ENCODE peak calls at places on chromosomes 4 and X, in eight cellular contexts. K, P, E, Q, T, Y, Z and C are unnamed samples.

GRCh38 chr4:40388248-40388647 is 53.1 kb downstream of the CHRNA9 start:
- DNase-seq in K (no peak), P (no peak), E (no peak), Q (no peak), T (no peak), Y (no peak), Z (no peak), C (no peak)

GRCh38 chrX:155870958-155871357 is 10.2 kb upstream of the VAMP7 start:
- DNase-seq in K (no peak), P (no peak), E (no peak), Q (no peak), T (no peak), Y (no peak), Z (no peak), C (no peak)

GRCh38 chr4:64784125-64784524 is 374.9 kb upstream of the TECRL start:
- DNase-seq in K (peak; percentile 30), P (no peak), E (peak; percentile 82), Q (no peak), T (no peak), Y (no peak), Z (no peak), C (no peak)

GRCh38 chrX:22950278-22951266 is 49.2 kb upstream of the DDX53 start:
- DNase-seq in K (peak; percentile 88), P (no peak), E (peak; percentile 81), Q (no peak), T (no peak), Y (no peak), Z (no peak), C (no peak)

GRCh38 chr4:54228064-54228527 is 997 bp upstream of the PDGFRA start:
- DNase-seq in K (peak; percentile 84), P (no peak), E (no peak), Q (peak; percentile 79), T (peak; percentile 60), Y (peak; percentile 78), Z (no peak), C (peak; percentile 73)

GRCh38 chr4:2288051-2288541 is 26.2 kb upstream of the MXD4 start:
- DNase-seq in K (no peak), P (no peak), E (no peak), Q (no peak), T (no peak), Y (peak; percentile 36), Z (no peak), C (no peak)

GRCh38 chrX:50762578-50762977 is 51.4 kb downstream of the SHROOM4 start:
- DNase-seq in K (peak; percentile 9), P (no peak), E (no peak), Q (no peak), T (no peak), Y (no peak), Z (no peak), C (no peak)

GRCh38 chr4:881709-882108 is 50.4 kb downstream of the GAK start:
- DNase-seq in K (no peak), P (no peak), E (no peak), Q (no peak), T (no peak), Y (no peak), Z (no peak), C (no peak)

GRCh38 chr4:7389719-7390118 is 45.0 kb downstream of the PSAPL1 start:
- DNase-seq in K (no peak), P (no peak), E (no peak), Q (no peak), T (no peak), Y (no peak), Z (no peak), C (no peak)

GRCh38 chr4:5801696-5802095 is 90.7 kb downstream of the EVC start:
- DNase-seq in K (no peak), P (no peak), E (no peak), Q (no peak), T (no peak), Y (no peak), Z (no peak), C (no peak)

GRCh38 chr4:5808081-5808741 is 84.7 kb downstream of the CRMP1 start:
- DNase-seq in K (peak; percentile 38), P (no peak), E (no peak), Q (no peak), T (no peak), Y (no peak), Z (no peak), C (no peak)

GRCh38 chr4:5805270-5805669 is 87.6 kb downstream of the CRMP1 start:
- DNase-seq in K (no peak), P (no peak), E (no peak), Q (no peak), T (no peak), Y (no peak), Z (no peak), C (no peak)

GRCh38 chr4:5802565-5802964 is 90.3 kb downstream of the CRMP1 start:
- DNase-seq in K (no peak), P (no peak), E (no peak), Q (no peak), T (no peak), Y (no peak), Z (no peak), C (no peak)

DNA sequence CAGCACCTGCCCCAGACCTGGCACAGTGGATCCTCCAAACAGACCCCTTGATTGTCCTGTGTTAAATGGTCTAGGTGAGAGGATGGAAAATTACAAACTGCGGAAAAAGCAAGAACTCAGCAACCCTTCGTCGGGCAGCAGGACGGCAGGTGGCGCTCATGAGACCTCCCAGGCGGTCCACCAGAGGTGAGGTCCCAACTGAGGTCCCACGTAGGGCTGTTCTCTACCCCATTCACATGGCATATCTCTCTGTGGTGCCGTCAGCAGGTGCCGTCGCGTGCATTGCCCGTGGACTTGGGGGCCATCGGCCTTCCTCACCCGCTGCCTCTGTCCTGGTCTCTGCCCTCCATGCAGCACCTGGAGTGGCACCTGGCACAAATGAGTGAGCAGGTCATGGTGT is 88.2 kb downstream of the CRMP1 start:
- DNase-seq in K (no peak), P (no peak), E (no peak), Q (no peak), T (no peak), Y (no peak), Z (no peak), C (no peak)
- TF ChIP-seq CTCF in K (no peak), P (no peak), E (no peak), Q (no peak), T (no peak), Y (no peak), Z (peak; percentile 38), C (no peak)

GRCh38 chr4:109134268-109134667 is 168.2 kb downstream of the COL25A1 start:
- DNase-seq in K (no peak), P (no peak), E (no peak), Q (no peak), T (no peak), Y (no peak), Z (no peak), C (no peak)
- TF ChIP-seq CTCF in K (no peak), P (no peak), E (no peak), Q (no peak), T (no peak), Y (no peak), Z (no peak), C (no peak)

DNA sequence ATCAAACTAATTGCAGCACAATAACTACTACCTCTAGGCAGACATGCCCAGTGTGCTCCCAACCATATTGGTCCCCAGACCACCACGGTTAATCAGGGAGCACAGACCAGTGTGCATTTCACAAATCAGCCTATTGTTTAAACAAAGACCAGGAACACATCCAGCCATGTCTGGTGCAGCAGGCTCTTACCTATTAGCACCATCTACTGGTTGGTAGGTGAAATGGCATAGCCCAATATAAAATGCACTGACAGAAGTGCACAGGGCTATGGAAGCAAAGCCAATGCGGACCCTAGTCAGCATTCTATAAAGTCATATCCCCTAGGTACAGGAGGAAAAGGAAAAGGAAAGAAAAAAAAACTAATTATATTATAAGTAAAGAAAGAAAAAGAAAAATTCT is 15.5 kb upstream of the CYLC1 start:
- DNase-seq in K (peak; percentile 28), P (no peak), E (no peak), Q (no peak), T (peak; percentile 2), Y (no peak), Z (peak; percentile 6), C (peak; percentile 10)
- TF ChIP-seq CTCF in K (peak; percentile 73), P (peak; percentile 21), E (peak; percentile 63), Q (peak; percentile 35), T (peak; percentile 24), Y (peak; percentile 89), Z (peak; percentile 83), C (peak; percentile 44)

DNA sequence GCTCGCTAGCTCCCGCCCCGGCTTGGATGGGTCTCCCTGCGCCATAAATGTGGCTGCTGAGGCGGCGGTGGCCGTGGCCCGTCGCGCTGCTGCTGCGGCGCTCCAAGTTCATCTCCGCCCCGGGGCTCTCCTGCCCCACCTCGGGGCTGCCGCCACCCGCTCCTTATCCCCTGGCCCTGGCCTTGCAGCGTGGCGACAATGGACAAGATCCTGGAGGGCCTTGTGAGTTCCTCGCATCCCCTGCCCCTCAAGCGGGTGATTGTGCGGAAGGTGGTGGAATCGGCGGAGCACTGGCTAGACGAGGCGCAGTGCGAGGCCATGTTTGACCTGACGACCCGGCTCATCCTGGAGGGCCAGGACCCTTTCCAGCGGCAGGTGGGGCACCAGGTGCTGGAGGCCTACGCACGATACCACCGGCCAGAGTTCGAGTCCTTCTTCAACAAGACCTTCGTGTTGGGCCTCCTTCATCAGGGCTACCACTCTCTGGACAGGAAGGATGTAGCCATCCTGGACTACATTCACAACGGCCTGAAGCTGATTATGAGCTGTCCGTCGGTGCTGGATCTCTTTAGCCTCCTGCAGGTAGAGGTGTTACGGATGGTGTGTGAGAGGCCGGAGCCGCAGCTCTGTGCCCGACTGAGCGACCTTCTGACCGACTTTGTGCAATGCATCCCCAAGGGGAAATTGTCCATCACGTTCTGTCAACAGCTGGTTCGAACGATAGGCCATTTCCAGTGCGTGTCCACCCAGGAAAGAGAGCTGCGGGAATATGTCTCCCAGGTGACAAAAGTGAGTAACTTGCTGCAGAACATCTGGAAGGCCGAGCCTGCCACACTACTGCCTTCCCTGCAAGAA is 763 bp downstream of the USP38 start:
- DNase-seq in K (peak; percentile 37), P (peak; percentile 16), E (no peak), Q (no peak), T (no peak), Y (peak; percentile 62), Z (no peak), C (peak; percentile 18)
- TF ChIP-seq CTCF in K (no peak), P (no peak), E (no peak), Q (no peak), T (no peak), Y (no peak), Z (no peak), C (no peak)